ENCODE peak calls at places on chromosome 15, in six cellular contexts. J is HCT116, H is SK-N-SH, T is PC-3, I is neural progenitor cell, W is MM.1S. Q is an unnamed sample.

GRCh38 chr15:35460616-35461015 is 85.3 kb downstream of the DPH6 start:
- DNase-seq in H (no peak), J (no peak), W (no peak), T (no peak), I (no peak), Q (no peak)

GRCh38 chr15:33987444-33987843 is 19.1 kb downstream of the CHRM5 start:
- DNase-seq in W (no peak), T (no peak), H (no peak), I (no peak), J (no peak), Q (no peak)

GRCh38 chr15:100983221-100983620 is 64.1 kb downstream of the LRRK1 start:
- DNase-seq in I (no peak), T (no peak), J (no peak), W (no peak), H (no peak), Q (no peak)

GRCh38 chr15:98727115-98728040 is 79.0 kb downstream of the IGF1R start:
- DNase-seq in I (peak; percentile 75), J (peak; percentile 84), T (peak; percentile 95), W (no peak), H (peak; percentile 44), Q (peak; percentile 98)

GRCh38 chr15:41990691-41991090 is 18.3 kb upstream of the EHD4 start:
- DNase-seq in T (no peak), J (no peak), H (no peak), W (no peak), I (peak; percentile 41), Q (no peak)

GRCh38 chr15:77421370-77421700 is 647 bp downstream of the HMG20A start:
- DNase-seq in T (peak; percentile 7), W (peak; percentile 51), I (peak; percentile 9), J (no peak), H (peak; percentile 7), Q (no peak)

GRCh38 chr15:57610130-57610529 is 18.4 kb downstream of the MYZAP start:
- DNase-seq in W (no peak), I (no peak), H (no peak), T (peak; percentile 93), J (peak; percentile 36), Q (peak; percentile 84)

GRCh38 chr15:60363024-60363674 is 34.6 kb downstream of the ANXA2 start:
- DNase-seq in W (no peak), H (peak; percentile 28), I (no peak), T (no peak), J (no peak), Q (no peak)

GRCh38 chr15:51848811-51849210 is 19.4 kb downstream of the TMOD3 start:
- DNase-seq in J (no peak), W (no peak), T (no peak), H (no peak), I (no peak), Q (no peak)

GRCh38 chr15:31024330-31024729 is 32.9 kb upstream of the MTMR10 start:
- DNase-seq in W (no peak), H (no peak), I (peak; percentile 41), T (peak; percentile 32), J (peak; percentile 16), Q (peak; percentile 78)

GRCh38 chr15:25250011-25250596 is 188.7 kb downstream of the UBE3A start:
- DNase-seq in I (no peak), W (no peak), H (no peak), T (no peak), J (no peak), Q (no peak)

GRCh38 chr15:55221090-55222011 is 24.6 kb upstream of the RSL24D1 start:
- DNase-seq in I (no peak), J (no peak), W (peak; percentile 35), T (peak; percentile 48), H (no peak), Q (peak; percentile 95)

GRCh38 chr15:84582583-84583157 is 18.1 kb upstream of the ZSCAN2 start:
- DNase-seq in J (no peak), W (no peak), T (peak; percentile 23), H (no peak), I (no peak), Q (no peak)

GRCh38 chr15:20349774-20350498 is 191.7 kb downstream of the GOLGA6L6 start:
- DNase-seq in J (no peak), I (no peak), T (no peak), W (peak; percentile 5), H (no peak), Q (no peak)

GRCh38 chr15:52496776-52497470 is 31.8 kb downstream of the MYO5A start:
- DNase-seq in I (no peak), T (peak; percentile 68), W (no peak), H (no peak), J (peak; percentile 49), Q (peak; percentile 72)

GRCh38 chr15:56168394-56168793 is 75.3 kb downstream of the RFX7 start:
- DNase-seq in W (no peak), I (no peak), J (no peak), T (peak; percentile 44), H (no peak), Q (peak; percentile 61)

GRCh38 chr15:37104413-37105392 is 4.4 kb upstream of the MEIS2 start:
- DNase-seq in W (no peak), J (no peak), I (peak; percentile 61), H (peak; percentile 56), T (no peak), Q (no peak)

GRCh38 chr15:44585633-44586032 is 48.7 kb downstream of the EIF3J start:
- DNase-seq in W (no peak), H (no peak), I (no peak), T (no peak), J (no peak), Q (no peak)

GRCh38 chr15:36905908-36906307 is 194.4 kb downstream of the MEIS2 start:
- DNase-seq in T (no peak), W (no peak), H (no peak), J (no peak), I (peak; percentile 33), Q (peak; percentile 87)

GRCh38 chr15:101266034-101266433 is 11.3 kb downstream of the SELENOS start:
- DNase-seq in T (no peak), W (no peak), I (no peak), J (no peak), H (no peak), Q (peak; percentile 33)

GRCh38 chr15:58483316-58483715 is 51.5 kb downstream of the LIPC start:
- DNase-seq in T (no peak), J (no peak), W (no peak), I (no peak), H (no peak), Q (no peak)

GRCh38 chr15:72866866-72867616 is 83.5 kb upstream of the ADPGK start:
- DNase-seq in W (no peak), I (no peak), T (no peak), H (no peak), J (no peak), Q (no peak)

GRCh38 chr15:75817151-75817935 is 25.9 kb upstream of the UBE2Q2 start:
- DNase-seq in I (no peak), T (no peak), W (peak; percentile 79), H (no peak), J (no peak), Q (peak; percentile 51)

GRCh38 chr15:78239811-78240210 is 5.4 kb upstream of the ACSBG1 start:
- DNase-seq in T (no peak), J (no peak), I (no peak), H (no peak), W (no peak), Q (no peak)

GRCh38 chr15:83516935-83517334 is 69.8 kb downstream of the SH3GL3 start:
- DNase-seq in W (no peak), T (peak; percentile 51), J (no peak), I (no peak), H (no peak), Q (peak; percentile 60)

GRCh38 chr15:96626936-96627577 is 296.6 kb downstream of the NR2F2 start:
- DNase-seq in J (no peak), H (no peak), T (no peak), W (no peak), I (no peak), Q (no peak)

GRCh38 chr15:69758291-69758771 is 305.7 kb downstream of the RPLP1 start:
- DNase-seq in H (no peak), J (no peak), I (no peak), T (peak; percentile 24), W (no peak), Q (peak; percentile 22)
- H3K4me2 ChIP-seq in H (no peak overlapping the region), J (peak overlapping the region; percentile 8), I (no peak overlapping the region), T (no peak overlapping the region), W (peak overlapping the region; percentile 56), Q (no peak overlapping the region)

GRCh38 chr15:89161666-89162065 is 59.7 kb downstream of the RLBP1 start:
- DNase-seq in W (no peak), T (no peak), J (no peak), H (no peak), I (no peak), Q (no peak)
- TF ChIP-seq EZH2phosphoT487 in W (no peak), T (no peak), J (no peak), H (no peak), I (no peak), Q (no peak)

GRCh38 chr15:68385671-68386586 is 46.0 kb downstream of the ITGA11 start:
- DNase-seq in W (no peak), I (no peak), J (no peak), H (no peak), T (no peak), Q (no peak)

GRCh38 chr15:68385240-68385561 is 46.8 kb downstream of the ITGA11 start:
- DNase-seq in W (no peak), I (no peak), J (no peak), H (no peak), T (no peak), Q (no peak)

GRCh38 chr15:68384451-68385239 is 47.3 kb downstream of the ITGA11 start:
- DNase-seq in J (no peak), H (peak; percentile 53), W (no peak), I (no peak), T (peak; percentile 89), Q (peak; percentile 98)

GRCh38 chr15:68382286-68383007 is 49.5 kb downstream of the ITGA11 start:
- DNase-seq in I (no peak), T (no peak), J (no peak), W (no peak), H (no peak), Q (peak; percentile 41)

DNA sequence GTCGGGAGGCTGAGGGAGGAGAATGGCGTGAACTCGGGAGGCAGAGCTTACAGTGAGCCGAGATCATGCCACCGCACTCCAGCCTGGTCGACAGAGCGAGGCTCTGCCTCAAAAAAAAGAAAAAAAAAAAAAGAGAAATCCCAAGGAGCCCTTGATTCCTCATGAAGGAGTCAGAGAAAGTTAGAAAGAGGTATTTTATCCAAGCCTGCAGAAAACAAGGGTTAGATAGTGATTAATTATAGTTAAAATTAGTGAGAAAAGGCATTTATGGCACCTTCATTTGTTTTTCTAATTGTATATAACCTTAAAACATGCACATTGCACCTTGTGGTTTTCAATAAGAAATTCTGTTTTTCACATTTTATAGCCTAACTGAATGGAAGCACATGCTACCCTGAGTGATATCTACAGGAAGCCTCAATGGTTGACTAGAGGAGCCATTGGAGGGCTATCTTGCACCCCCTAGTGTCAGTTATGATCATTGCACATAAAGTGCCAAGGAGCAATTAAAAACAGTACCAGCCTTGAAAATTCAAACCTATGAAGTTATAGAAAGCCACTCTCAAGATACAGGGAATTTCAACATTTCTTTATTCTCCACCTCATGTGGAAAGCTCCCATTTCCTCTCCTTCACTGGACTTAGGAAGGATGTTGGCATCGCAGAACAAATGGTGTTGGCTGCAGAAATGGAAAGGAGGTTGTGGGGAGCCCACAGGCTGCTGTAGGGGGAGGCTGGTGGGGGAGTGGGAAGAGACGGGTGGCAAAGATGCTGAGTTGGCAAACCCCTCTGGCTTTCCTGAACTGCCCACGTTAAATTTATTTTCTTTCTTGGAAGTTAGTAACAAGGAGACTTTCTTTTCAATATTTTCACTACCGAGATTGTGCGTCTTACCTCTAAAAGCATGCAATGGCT is 48.5 kb downstream of the ITGA11 start:
- DNase-seq in I (peak; percentile 54), H (peak; percentile 64), W (peak; percentile 42), J (peak; percentile 36), T (peak; percentile 69), Q (peak; percentile 64)
- H3K9ac ChIP-seq in I (no peak overlapping the region), H (peak overlapping the region; percentile 20), W (no peak overlapping the region), J (no peak overlapping the region), T (no peak overlapping the region), Q (peak overlapping the region; percentile 61)

GRCh38 chr15:40372966-40373365 is 9.6 kb upstream of the KNSTRN start:
- DNase-seq in I (no peak), J (no peak), H (no peak), T (no peak), W (no peak), Q (no peak)
- H3K4me2 ChIP-seq in I (no peak overlapping the region), J (no peak overlapping the region), H (no peak overlapping the region), T (no peak overlapping the region), W (no peak overlapping the region), Q (no peak overlapping the region)